ENCODE peak calls at places on chromosomes 12 and 14, in four cellular contexts. Q is NCI-H2081, B is lower leg skin, R is heart right ventricle. J is an unnamed sample.

GRCh38 chr14:63435838-63436237 is 107.3 kb downstream of the PPP2R5E start:
- DNase-seq in Q (peak; percentile 3), B (peak; percentile 94), R (peak; percentile 34), J (no peak)

GRCh38 chr14:61466249-61466904 is 145.0 kb downstream of the PRKCH start:
- DNase-seq in Q (no peak), B (no peak), R (peak; percentile 80), J (peak; percentile 93)

GRCh38 chr12:102461501-102461900 is 18.9 kb downstream of the IGF1 start:
- DNase-seq in Q (no peak), B (no peak), R (no peak), J (no peak)

GRCh38 chr12:115176741-115177400 is 492.9 kb upstream of the TBX3 start:
- DNase-seq in Q (no peak), B (no peak), R (no peak), J (peak; percentile 24)

GRCh38 chr12:47652491-47653234 is 53.2 kb downstream of the RPAP3 start:
- DNase-seq in Q (no peak), B (no peak), R (no peak), J (no peak)

GRCh38 chr12:113207621-113208040 is 13.6 kb upstream of the TPCN1 start:
- DNase-seq in Q (no peak), B (no peak), R (no peak), J (no peak)

GRCh38 chr12:131422744-131423143 is 288.1 kb upstream of the SFSWAP start:
- DNase-seq in Q (no peak), B (no peak), R (no peak), J (no peak)

GRCh38 chr12:103880299-103881142 is 39.5 kb upstream of the NT5DC3 start:
- DNase-seq in Q (peak; percentile 94), B (no peak), R (no peak), J (peak; percentile 11)

GRCh38 chr14:62213516-62213915 is 451.3 kb downstream of the SNAPC1 start:
- DNase-seq in Q (peak; percentile 6), B (no peak), R (no peak), J (peak; percentile 38)

GRCh38 chr14:106821119-106821518 is 1294.7 kb downstream of the TMEM121 start:
- DNase-seq in Q (no peak), B (no peak), R (no peak), J (no peak)

GRCh38 chr12:132924356-132924755 is 31.8 kb downstream of the ZNF605 start:
- DNase-seq in Q (no peak), B (no peak), R (no peak), J (no peak)

GRCh38 chr12:34376133-34376799 is 354.0 kb downstream of the ALG10 start:
- DNase-seq in Q (no peak), B (no peak), R (no peak), J (no peak)

GRCh38 chr12:42809226-42809625 is 219.7 kb upstream of the PRICKLE1 start:
- DNase-seq in Q (no peak), B (no peak), R (no peak), J (peak; percentile 78)

GRCh38 chr12:112447106-112447505 is 28.4 kb downstream of the PTPN11 start:
- DNase-seq in Q (no peak), B (peak; percentile 20), R (no peak), J (no peak)

GRCh38 chr12:80846930-80847329 is 90.8 kb downstream of the LIN7A start:
- DNase-seq in Q (peak; percentile 90), B (no peak), R (no peak), J (no peak)